ENCODE peak calls at places on chromosomes 6 and 20, in four cellular contexts. O is coronary artery; G is CD4-positive, alpha-beta memory T cell; E is CD8-positive, alpha-beta memory T cell. Q is an unnamed sample.

GRCh38 chr6:110042670-110043296 is 64.7 kb downstream of the GPR6 start:
- DNase-seq in O (peak), G (no peak), E (no peak), Q (no peak)

GRCh38 chr6:87553159-87553765 is 36.5 kb downstream of the RARS2 start:
- DNase-seq in O (no peak), G (no peak), E (no peak), Q (no peak)

GRCh38 chr6:83867527-83868161 is 8.2 kb downstream of the CYB5R4 start:
- DNase-seq in O (no peak), G (peak), E (no peak), Q (no peak)

GRCh38 chr6:117007659-117008058 is 130.6 kb downstream of the RFX6 start:
- DNase-seq in O (no peak), G (no peak), E (no peak), Q (no peak)

GRCh38 chr20:45037050-45037449 is 63.9 kb downstream of the KCNS1 start:
- DNase-seq in O (no peak), G (no peak), E (no peak), Q (no peak)

GRCh38 chr6:125747589-125748533 is 1.6 kb upstream of the HEY2 start:
- DNase-seq in O (peak), G (peak), E (peak), Q (no peak)

GRCh38 chr6:22366214-22366613 is 69.4 kb upstream of the PRL start:
- DNase-seq in O (no peak), G (no peak), E (no peak), Q (no peak)

GRCh38 chr6:142680308-142680707 is 264.7 kb downstream of the HIVEP2 start:
- DNase-seq in O (no peak), G (peak), E (no peak), Q (peak)

GRCh38 chr20:20184711-20185110 is 132.4 kb downstream of the CFAP61 start:
- DNase-seq in O (no peak), G (no peak), E (no peak), Q (no peak)

GRCh38 chr6:160135922-160136655 is 14.5 kb downstream of the SLC22A1 start:
- DNase-seq in O (peak), G (no peak), E (no peak), Q (no peak)

GRCh38 chr6:166221040-166221439 is 53.4 kb upstream of the TBXT start:
- DNase-seq in O (no peak), G (no peak), E (peak), Q (no peak)

GRCh38 chr6:158497620-158498019 is 62.3 kb upstream of the TMEM181 start:
- DNase-seq in O (no peak), G (no peak), E (no peak), Q (no peak)

GRCh38 chr20:41509801-41510200 is 108.4 kb downstream of the CHD6 start:
- DNase-seq in O (no peak), G (no peak), E (no peak), Q (no peak)

GRCh38 chr20:57653910-57654309 is 33.7 kb upstream of the ZBP1 start:
- DNase-seq in O (no peak), G (no peak), E (no peak), Q (no peak)

GRCh38 chr6:163965426-163966348 is 551.2 kb downstream of the QKI start:
- DNase-seq in O (no peak), G (no peak), E (no peak), Q (no peak)

GRCh38 chr6:88913471-88913870 is 49.9 kb downstream of the RNGTT start:
- DNase-seq in O (no peak), G (no peak), E (no peak), Q (no peak)

GRCh38 chr6:47476794-47477496 is 644 bp upstream of the CD2AP start:
- DNase-seq in O (no peak), G (no peak), E (no peak), Q (no peak)

GRCh38 chr6:112010328-112010727 is 43.6 kb upstream of the CCN6 start:
- DNase-seq in O (no peak), G (peak), E (no peak), Q (no peak)

GRCh38 chr20:36575066-36575743 is 1.8 kb downstream of the TGIF2 start:
- DNase-seq in O (no peak), G (no peak), E (peak), Q (peak)

GRCh38 chr6:87918461-87918941 is 129.1 kb upstream of the SPACA1 start:
- DNase-seq in O (no peak), G (no peak), E (no peak), Q (no peak)

GRCh38 chr20:47479506-47479905 is 22.2 kb upstream of the NCOA3 start:
- DNase-seq in O (no peak), G (no peak), E (no peak), Q (no peak)

GRCh38 chr6:36798852-36799251 is 40.4 kb downstream of the CPNE5 start:
- DNase-seq in O (no peak), G (no peak), E (no peak), Q (no peak)

GRCh38 chr6:157461000-157461915 is 80.3 kb downstream of the ZDHHC14 start:
- DNase-seq in O (no peak), G (peak), E (peak), Q (no peak)

GRCh38 chr20:61650912-61651733 is 399.1 kb downstream of the CDH4 start:
- DNase-seq in O (no peak), G (no peak), E (no peak), Q (no peak)

GRCh38 chr6:157585274-157586087 is 204.5 kb downstream of the ZDHHC14 start:
- DNase-seq in O (no peak), G (no peak), E (no peak), Q (no peak)

GRCh38 chr20:51489611-51490010 is 52.9 kb downstream of the NFATC2 start:
- DNase-seq in O (no peak), G (no peak), E (no peak), Q (no peak)

GRCh38 chr6:80527552-80528052 is 421.1 kb downstream of the BCKDHB start:
- DNase-seq in O (no peak), G (no peak), E (no peak), Q (no peak)

GRCh38 chr6:80520195-80520594 is 413.7 kb downstream of the BCKDHB start:
- DNase-seq in O (no peak), G (no peak), E (no peak), Q (no peak)

GRCh38 chr6:80522556-80522955 is 416.1 kb downstream of the BCKDHB start:
- DNase-seq in O (no peak), G (no peak), E (no peak), Q (no peak)

GRCh38 chr6:80523029-80523428 is 416.6 kb downstream of the BCKDHB start:
- DNase-seq in O (no peak), G (no peak), E (no peak), Q (no peak)

DNA sequence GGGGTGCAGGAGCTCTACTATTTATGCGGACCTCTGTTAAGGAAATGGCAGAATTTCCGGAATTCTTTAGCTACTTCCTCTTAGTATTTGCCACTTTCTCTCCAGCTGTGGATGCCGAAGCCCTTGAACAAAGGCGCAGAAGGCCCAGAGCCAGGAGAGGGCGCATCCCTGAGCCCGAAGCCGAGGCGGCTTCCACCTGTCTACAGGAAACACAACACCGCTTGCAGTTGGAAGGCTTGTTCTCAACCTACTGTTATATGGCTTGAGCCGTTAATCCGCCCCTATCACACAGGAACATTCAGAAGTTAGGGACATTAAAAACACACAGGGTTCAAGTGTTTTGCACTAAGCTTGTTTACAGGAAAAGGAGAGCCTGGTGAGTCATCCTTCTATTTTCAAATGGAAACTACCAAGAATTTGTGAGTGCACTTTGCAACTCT is 417.1 kb downstream of the BCKDHB start:
- DNase-seq in O (no peak), G (no peak), E (no peak), Q (no peak)
- H3K27ac ChIP-seq in O (no peak), G (no peak), E (no peak), Q (peak)

GRCh38 chr6:170271771-170272314 is 19.0 kb downstream of the DLL1 start:
- DNase-seq in O (no peak), G (peak), E (peak), Q (no peak)

GRCh38 chr6:170273681-170274080 is 17.2 kb downstream of the DLL1 start:
- DNase-seq in O (no peak), G (no peak), E (no peak), Q (no peak)

GRCh38 chr6:170273191-170273590 is 17.7 kb downstream of the DLL1 start:
- DNase-seq in O (no peak), G (no peak), E (no peak), Q (no peak)

GRCh38 chr6:170270984-170271593 is 19.8 kb downstream of the DLL1 start:
- DNase-seq in O (no peak), G (no peak), E (no peak), Q (no peak)

DNA sequence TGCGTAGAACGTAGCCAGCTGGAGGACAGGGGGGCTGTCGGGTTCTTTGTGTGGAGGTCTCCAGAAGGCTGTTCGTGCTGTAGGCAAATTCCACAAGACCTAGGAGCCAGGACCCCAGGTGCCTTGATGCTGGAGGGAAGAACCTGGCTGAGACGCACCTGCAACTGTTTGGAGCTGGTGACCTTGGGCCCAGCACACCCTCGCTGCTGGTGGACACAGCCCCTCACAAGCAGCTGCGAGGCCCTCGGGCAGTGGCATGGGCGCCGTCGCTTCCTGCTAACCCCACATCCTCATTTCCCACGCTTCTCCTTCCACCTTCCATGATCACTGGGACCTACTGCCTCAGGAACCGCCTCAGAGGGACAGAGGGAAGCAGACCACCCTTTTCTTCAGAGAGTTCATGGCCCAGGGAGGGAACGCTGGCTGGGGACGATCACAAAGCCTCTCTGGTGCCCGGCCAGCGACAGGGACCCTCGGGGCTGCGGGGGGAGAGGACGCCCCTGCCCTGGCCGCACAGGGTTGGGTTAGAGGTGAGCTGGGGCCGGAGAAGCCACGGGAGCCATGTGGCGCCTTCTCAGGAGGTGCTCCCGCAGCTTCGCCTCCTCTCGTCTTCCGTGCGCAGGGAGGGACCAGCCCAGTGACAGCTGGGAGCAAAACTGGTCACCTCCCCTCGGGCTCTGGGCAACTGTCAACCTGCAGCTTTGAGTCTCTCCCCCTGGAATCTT is 18.4 kb downstream of the DLL1 start:
- DNase-seq in O (no peak), G (no peak), E (no peak), Q (no peak)
- H3K27ac ChIP-seq in O (no peak), G (no peak), E (no peak), Q (no peak)

GRCh38 chr6:105153676-105154075 is 26.1 kb downstream of the POPDC3 start:
- DNase-seq in O (no peak), G (no peak), E (no peak), Q (no peak)
- H3K27ac ChIP-seq in O (no peak), G (no peak), E (no peak), Q (no peak)

DNA sequence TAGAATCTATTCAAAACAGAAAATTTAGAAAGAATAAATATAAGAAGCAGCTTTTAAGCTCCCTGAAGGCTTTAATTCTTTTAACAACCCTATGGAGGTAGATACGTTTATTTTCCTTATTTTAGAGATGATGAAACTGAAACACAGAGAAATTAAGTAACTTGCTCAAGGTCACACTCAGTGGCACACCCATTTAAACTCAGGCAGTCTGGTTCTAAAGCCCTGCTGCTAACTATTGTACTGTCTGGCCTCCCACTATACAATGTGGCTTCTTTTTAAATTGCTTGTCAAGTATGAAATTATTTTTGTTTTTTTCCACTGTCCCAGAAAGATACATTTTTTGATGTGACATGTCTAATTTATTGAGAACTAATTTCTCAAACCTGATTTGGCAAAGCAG is 55.7 kb downstream of the FAM217A start:
- DNase-seq in O (no peak), G (no peak), E (no peak), Q (no peak)
- H3K27ac ChIP-seq in O (no peak), G (peak), E (peak), Q (no peak)

DNA sequence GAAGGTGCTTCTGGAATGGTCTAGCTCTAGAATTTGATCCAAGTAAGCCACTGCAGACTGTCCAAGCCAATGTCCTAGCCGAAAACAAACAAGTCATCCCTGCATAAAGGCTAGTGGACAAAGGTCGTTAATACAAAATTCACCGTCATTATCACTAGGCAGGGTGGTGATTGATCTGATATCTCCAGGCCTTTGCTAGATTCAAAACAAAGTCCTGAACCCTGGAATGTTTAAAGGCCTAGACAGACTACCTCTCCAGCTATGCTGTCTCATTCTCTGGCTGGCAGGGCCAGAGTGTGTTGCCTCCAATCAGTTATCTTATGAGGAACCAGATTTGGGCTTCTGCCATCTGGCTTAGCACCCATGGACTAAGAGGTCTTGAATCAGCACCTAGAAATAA is 38.3 kb downstream of the MAP7 start:
- DNase-seq in O (no peak), G (no peak), E (no peak), Q (no peak)
- H3K27ac ChIP-seq in O (no peak), G (no peak), E (no peak), Q (no peak)

GRCh38 chr6:77839292-77839691 is 186.5 kb downstream of the MEI4 start:
- DNase-seq in O (no peak), G (no peak), E (no peak), Q (no peak)

GRCh38 chr6:77834591-77834996 is 181.8 kb downstream of the MEI4 start:
- DNase-seq in O (no peak), G (no peak), E (no peak), Q (no peak)

DNA sequence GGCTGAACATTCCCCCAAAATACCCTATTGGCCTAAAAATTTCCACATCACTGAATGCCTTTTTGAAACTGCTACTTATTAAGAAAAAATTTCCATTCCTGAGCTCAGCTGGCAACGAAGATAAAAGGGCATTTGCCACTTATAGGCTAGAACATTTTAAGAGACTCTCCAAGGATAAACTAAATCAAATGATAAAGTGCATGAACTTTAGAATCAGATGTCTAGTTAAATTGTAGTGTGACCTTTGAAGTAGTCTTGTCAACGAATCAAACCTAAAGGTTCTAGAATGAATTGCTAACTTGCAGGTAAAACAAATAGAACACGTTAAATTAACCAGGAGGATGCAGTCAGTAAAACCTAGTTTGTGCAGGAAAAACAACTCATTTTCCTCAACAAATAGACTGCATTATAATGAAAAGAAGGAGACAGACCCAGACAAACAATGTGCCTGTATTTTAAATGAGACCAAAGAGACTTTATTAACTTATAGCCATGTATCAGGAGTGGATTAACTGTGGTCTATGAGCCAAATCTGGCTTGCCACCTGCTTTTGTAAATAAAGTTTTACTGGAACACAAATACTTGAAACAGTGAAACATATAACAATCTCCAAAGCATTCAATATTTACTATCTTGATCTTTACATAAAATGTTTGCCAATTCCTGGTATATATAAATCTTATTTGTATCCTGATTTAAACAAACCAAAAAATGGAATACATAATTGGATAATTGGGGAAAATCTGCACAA is 184.4 kb downstream of the MEI4 start:
- DNase-seq in O (no peak), G (no peak), E (no peak), Q (no peak)
- H3K27ac ChIP-seq in O (no peak), G (no peak), E (no peak), Q (no peak)

GRCh38 chr6:43128926-43129325 is 42.1 kb upstream of the SRF start:
- DNase-seq in O (no peak), G (no peak), E (no peak), Q (no peak)
- H3K27ac ChIP-seq in O (no peak), G (no peak), E (no peak), Q (no peak)

DNA sequence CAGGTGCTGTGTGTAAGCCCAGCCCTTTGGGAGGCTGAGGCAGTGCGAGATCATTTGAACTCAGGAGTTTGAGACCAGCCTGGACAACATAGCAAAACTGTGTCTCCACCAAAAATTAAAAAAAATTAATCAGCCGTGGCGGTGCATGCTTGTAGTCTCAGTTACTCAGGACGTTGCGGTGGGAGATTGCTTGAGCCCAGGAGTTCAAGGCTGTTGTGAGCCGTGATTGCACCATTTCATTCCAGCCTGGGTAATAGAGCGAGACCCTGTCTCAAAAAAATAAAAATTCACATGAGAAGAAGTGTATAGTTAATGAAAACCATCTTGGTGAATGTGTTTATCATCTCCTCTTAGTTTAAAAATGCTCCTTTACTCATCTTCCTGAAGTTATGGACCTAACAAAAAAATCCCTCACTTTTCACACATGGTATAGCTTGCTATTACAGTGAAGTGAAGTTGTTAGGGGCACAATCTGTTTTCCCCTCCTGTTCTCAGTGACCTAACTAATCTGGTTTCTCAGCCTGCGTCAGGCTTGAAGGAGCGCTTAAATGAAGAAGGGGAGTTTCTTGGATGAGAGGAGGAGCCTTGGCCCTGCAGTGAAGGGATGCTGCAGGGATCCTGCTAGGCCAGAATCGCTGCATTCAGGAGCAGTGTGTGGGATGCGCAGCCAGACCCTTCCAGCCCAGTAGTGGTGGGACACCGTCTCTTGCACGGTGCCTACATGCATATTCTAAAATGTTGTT is 45.3 kb downstream of the JARID2 start:
- DNase-seq in O (no peak), G (no peak), E (no peak), Q (no peak)
- H3K27ac ChIP-seq in O (no peak), G (no peak), E (no peak), Q (no peak)

DNA sequence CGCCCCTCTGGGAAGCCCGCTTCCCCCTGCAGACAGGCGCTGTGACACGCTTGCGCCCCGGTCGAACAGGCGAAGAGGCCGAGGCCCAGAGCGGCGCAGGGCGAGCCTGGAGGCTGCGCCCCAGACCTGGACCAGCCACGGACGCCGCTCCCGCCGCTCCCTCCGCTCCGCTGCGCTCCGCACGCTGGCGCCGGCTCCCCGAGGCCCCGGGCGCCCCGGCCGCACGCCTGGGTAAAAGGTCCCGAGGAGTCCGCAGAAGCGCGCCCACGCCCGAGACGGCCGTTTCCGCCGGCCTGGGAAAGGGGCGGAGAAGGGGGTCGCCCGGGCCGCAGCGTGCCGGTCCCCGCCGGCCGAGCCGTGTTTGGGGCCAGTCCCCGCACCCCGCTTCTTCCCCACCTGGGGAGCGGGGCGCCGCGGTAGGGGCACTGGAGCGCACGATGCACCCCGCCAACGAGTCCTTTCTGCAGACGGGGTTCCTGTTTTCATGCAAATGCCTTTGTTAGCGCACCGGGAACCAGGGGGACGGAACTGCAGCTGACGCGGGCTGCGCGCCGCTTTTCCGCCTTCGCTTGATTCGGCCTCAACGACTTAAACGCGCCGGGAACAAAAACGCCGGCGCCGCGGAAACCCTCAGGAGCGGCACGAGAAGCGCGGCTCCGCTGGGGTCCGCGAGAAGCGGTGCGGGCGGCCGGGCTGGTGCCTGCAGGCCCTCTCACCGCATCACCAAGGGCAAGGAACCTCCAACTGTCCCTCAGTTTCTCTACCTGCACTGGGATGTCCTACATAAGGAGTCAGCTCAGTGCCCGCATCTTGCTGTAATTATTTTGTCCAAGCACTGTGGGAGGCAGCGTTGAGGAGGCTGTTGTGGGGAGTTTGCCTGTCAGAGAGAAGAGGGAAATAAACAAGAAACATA is 91.7 kb upstream of the SIRPA start:
- DNase-seq in O (peak), G (no peak), E (no peak), Q (no peak)
- H3K27ac ChIP-seq in O (peak), G (no peak), E (no peak), Q (peak)